ENCODE peak calls at places on chromosomes 12 and 14, in five cellular contexts. E is body of pancreas, Z is right atrium auricular region, K is pancreas, L is cardiac muscle cell. U is an unnamed sample.

GRCh38 chr12:27460471-27460978 is 14.0 kb downstream of the SMCO2 start:
- DNase-seq in E (no peak), Z (no peak), K (no peak), L (no peak), U (no peak)

GRCh38 chr14:25267186-25267585 is 217.2 kb upstream of the STXBP6 start:
- DNase-seq in E (no peak), Z (no peak), K (no peak), L (no peak), U (no peak)

GRCh38 chr12:50234347-50234746 is 49.0 kb downstream of the LIMA1 start:
- DNase-seq in E (no peak), Z (no peak), K (no peak), L (no peak), U (no peak)

GRCh38 chr12:53981652-53982565 is 3.0 kb upstream of the HOXC10 start:
- DNase-seq in E (no peak), Z (no peak), K (no peak), L (no peak), U (no peak)

GRCh38 chr12:122834229-122834920 is 882 bp upstream of the HIP1R start:
- DNase-seq in E (peak; percentile 60), Z (no peak), K (no peak), L (peak; percentile 65), U (peak; percentile 14)

GRCh38 chr12:39440101-39440500 is 2.8 kb downstream of the KIF21A start:
- DNase-seq in E (no peak), Z (no peak), K (no peak), L (no peak), U (no peak)

GRCh38 chr12:91608562-91608961 is 425.9 kb upstream of the DCN start:
- DNase-seq in E (no peak), Z (no peak), K (no peak), L (no peak), U (no peak)

GRCh38 chr14:80926706-80927384 is 14.7 kb downstream of the CEP128 start:
- DNase-seq in E (no peak), Z (no peak), K (no peak), L (peak; percentile 69), U (no peak)

GRCh38 chr12:48968467-48968866 is 3.1 kb downstream of the WNT10B start:
- DNase-seq in E (no peak), Z (no peak), K (no peak), L (no peak), U (no peak)

GRCh38 chr12:2429032-2429431 is 365.7 kb upstream of the FKBP4 start:
- DNase-seq in E (no peak), Z (no peak), K (no peak), L (no peak), U (no peak)

GRCh38 chr12:56987011-56987410 is 19.3 kb downstream of the ZBTB39 start:
- DNase-seq in E (no peak), Z (no peak), K (no peak), L (no peak), U (no peak)

GRCh38 chr12:106051853-106052531 is 86.8 kb downstream of the NUAK1 start:
- DNase-seq in E (no peak), Z (no peak), K (no peak), L (no peak), U (no peak)

GRCh38 chr12:74791365-74791764 is 253.7 kb downstream of the ATXN7L3B start:
- DNase-seq in E (no peak), Z (no peak), K (no peak), L (peak; percentile 13), U (no peak)

GRCh38 chr12:104682790-104683279 is 226.1 kb downstream of the CHST11 start:
- DNase-seq in E (no peak), Z (no peak), K (no peak), L (no peak), U (peak; percentile 58)

GRCh38 chr12:58795825-58796224 is 124.5 kb downstream of the LRIG3 start:
- DNase-seq in E (no peak), Z (no peak), K (no peak), L (no peak), U (no peak)

GRCh38 chr14:105885561-105886320 is 359.4 kb downstream of the TMEM121 start:
- DNase-seq in E (peak; percentile 7), Z (no peak), K (no peak), L (no peak), U (no peak)

GRCh38 chr14:103456167-103456835 is 66.3 kb downstream of the CKB start:
- DNase-seq in E (no peak), Z (no peak), K (no peak), L (no peak), U (no peak)

GRCh38 chr14:103281496-103282231 is 52.4 kb upstream of the EIF5 start:
- DNase-seq in E (peak; percentile 47), Z (peak; percentile 57), K (no peak), L (peak; percentile 74), U (no peak)

GRCh38 chr12:26808766-26809460 is 24.1 kb downstream of the ITPR2 start:
- DNase-seq in E (no peak), Z (no peak), K (no peak), L (no peak), U (no peak)

GRCh38 chr12:96094201-96094600 is 58.8 kb upstream of the LTA4H start:
- DNase-seq in E (no peak), Z (no peak), K (no peak), L (no peak), U (no peak)

GRCh38 chr12:21819236-21819635 is 44.7 kb upstream of the KCNJ8 start:
- DNase-seq in E (no peak), Z (no peak), K (no peak), L (no peak), U (no peak)

GRCh38 chr12:95066091-95066855 is 7.1 kb downstream of the NR2C1 start:
- DNase-seq in E (no peak), Z (no peak), K (no peak), L (no peak), U (no peak)

DNA sequence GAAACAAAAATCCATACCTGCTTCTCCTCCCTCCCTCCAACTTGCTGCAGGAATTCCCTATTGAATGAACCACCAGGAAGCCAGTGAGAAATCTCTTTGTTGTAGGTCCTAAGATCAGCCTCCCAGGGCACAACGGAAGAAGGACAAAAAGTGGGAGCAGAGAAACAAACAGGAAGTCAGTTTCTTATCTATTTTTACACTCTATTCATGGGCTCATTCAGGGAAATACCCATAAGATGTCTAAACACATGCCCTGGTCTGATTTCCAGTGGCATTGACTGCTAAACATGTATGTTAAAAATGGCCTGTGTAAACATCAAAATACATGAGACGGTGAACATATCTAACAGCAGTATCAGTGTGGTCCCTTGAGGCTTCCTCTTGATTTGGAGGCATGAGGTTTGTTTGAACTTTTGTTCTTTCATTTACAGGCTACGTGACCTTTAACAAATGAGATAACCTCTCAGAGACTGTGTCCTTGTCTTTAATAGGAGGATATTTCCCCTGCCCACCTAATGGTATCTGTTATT is 18.8 kb downstream of the GPR65 start:
- DNase-seq in E (no peak), Z (no peak), K (no peak), L (no peak), U (no peak)
- H3K27me3 ChIP-seq in E (no peaks in the 10 kb centered on the region), Z (no peaks in the 10 kb centered on the region), K (no peaks in the 10 kb centered on the region), L (no peaks in the 10 kb centered on the region), U (no peaks in the 10 kb centered on the region)

GRCh38 chr12:62720661-62721330 is 214.2 kb downstream of the PPM1H start:
- DNase-seq in E (no peak), Z (no peak), K (no peak), L (no peak), U (no peak)
- H3K27ac ChIP-seq in E (no peak overlapping the region), Z (peak overlapping the region; percentile 59), K (no peak overlapping the region), L (no peak overlapping the region), U (no peak overlapping the region)

DNA sequence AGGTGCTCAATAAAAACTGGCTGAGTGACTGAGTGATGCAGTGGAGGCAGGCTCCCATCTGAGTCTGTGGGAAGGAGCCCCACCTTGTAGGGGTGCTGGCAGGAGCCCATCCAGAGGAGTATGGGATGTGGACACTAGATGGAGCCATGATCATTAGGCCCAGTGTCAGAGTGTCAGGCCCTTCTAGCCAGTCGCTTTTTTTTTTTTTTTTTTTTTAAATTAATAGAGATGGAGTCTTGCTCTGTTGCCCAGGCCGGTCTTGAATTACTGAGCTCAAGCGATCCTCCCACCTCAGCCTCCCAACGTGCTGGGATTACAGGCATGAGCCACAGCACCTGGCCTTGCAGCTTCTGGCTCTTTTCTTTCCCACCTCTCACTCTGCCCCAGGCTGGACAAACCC is 11.5 kb downstream of the RITA1 start:
- DNase-seq in E (peak; percentile 81), Z (peak; percentile 82), K (peak; percentile 70), L (peak; percentile 61), U (peak; percentile 42)
- TF ChIP-seq CTCF in E (peak; percentile 83), Z (peak; percentile 47), K (peak; percentile 52), L (peak; percentile 84), U (peak; percentile 75)

GRCh38 chr12:52782502-52782901 is 5.4 kb upstream of the KRT76 start:
- DNase-seq in E (no peak), Z (no peak), K (no peak), L (no peak), U (no peak)

GRCh38 chr12:52784909-52785308 is 7.8 kb upstream of the KRT76 start:
- DNase-seq in E (no peak), Z (no peak), K (no peak), L (no peak), U (no peak)

GRCh38 chr12:52787324-52787996 is 8.5 kb downstream of the KRT3 start:
- DNase-seq in E (no peak), Z (no peak), K (no peak), L (no peak), U (no peak)

GRCh38 chr12:52781399-52782082 is 4.4 kb upstream of the KRT76 start:
- DNase-seq in E (no peak), Z (no peak), K (no peak), L (no peak), U (no peak)

GRCh38 chr12:52783563-52784316 is 6.6 kb upstream of the KRT76 start:
- DNase-seq in E (no peak), Z (no peak), K (no peak), L (no peak), U (no peak)
- H3K27me3 ChIP-seq in E (no peaks in the 10 kb centered on the region), Z (no peaks in the 10 kb centered on the region), K (no peaks in the 10 kb centered on the region), L (peaks cover 44% of the 10 kb centered on the region), U (no peaks in the 10 kb centered on the region)

GRCh38 chr14:94354638-94355185 is 31.6 kb upstream of the SERPINA6 start:
- DNase-seq in E (no peak), Z (no peak), K (no peak), L (no peak), U (no peak)
- H3K27ac ChIP-seq in E (no peak overlapping the region), Z (no peak overlapping the region), K (no peak overlapping the region), L (no peak overlapping the region), U (no peak overlapping the region)

DNA sequence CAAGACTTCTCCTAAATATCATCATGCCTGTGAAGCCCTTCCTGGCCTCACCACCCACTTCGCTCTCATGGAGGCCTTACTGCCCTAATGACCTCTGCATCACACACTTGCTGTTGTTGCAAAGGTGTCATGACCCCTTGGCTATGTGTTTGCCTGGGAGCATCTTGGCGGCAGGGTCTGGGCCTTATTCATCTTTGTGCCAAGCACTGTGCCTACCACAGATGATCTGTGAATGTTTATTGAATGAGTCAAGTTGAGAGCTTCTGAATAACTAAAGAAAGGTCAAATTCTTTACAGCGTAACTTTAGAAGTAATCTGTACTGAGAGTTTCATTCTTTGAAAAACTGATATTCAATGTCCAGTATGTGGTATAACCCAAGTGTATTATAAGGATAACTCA is 113.3 kb downstream of the TTC8 start:
- DNase-seq in E (no peak), Z (no peak), K (no peak), L (no peak), U (no peak)
- TF ChIP-seq CTCF in E (no peak), Z (no peak), K (no peak), L (no peak), U (no peak)